ENCODE peak calls at places on chromosomes 7 and 10, in five cellular contexts. One of them, this sample, is unnamed.
A peak's percentile ranks its signal among the peaks of the same experiment; 100 is the strongest.

GRCh38 chr10:70664702-70665195 is 7.6 kb upstream of the ADAMTS14 start:
- DNase-seq in right lobe of liver: no peak
- DNase-seq in GM23248: peak; percentile 97
- DNase-seq in GM12878: no peak
- DNase-seq in right atrium auricular region: no peak
- DNase-seq in this sample: peak; percentile 98

GRCh38 chr10:69845574-69846251 is 44.0 kb downstream of the COL13A1 start:
- DNase-seq in GM23248: peak; percentile 39
- DNase-seq in GM12878: no peak
- DNase-seq in right atrium auricular region: no peak
- DNase-seq in right lobe of liver: peak; percentile 44
- DNase-seq in this sample: peak; percentile 68

GRCh38 chr7:78769551-78770101 is 683.8 kb downstream of the MAGI2 start:
- DNase-seq in right lobe of liver: no peak
- DNase-seq in GM12878: peak; percentile 24
- DNase-seq in right atrium auricular region: no peak
- DNase-seq in GM23248: peak; percentile 56
- DNase-seq in this sample: no peak

GRCh38 chr7:140084972-140085371 is 22.2 kb upstream of the PARP12 start:
- DNase-seq in right lobe of liver: no peak
- DNase-seq in GM23248: no peak
- DNase-seq in GM12878: peak; percentile 72
- DNase-seq in right atrium auricular region: no peak
- DNase-seq in this sample: no peak

GRCh38 chr10:109264004-109264403 is 659.3 kb downstream of the XPNPEP1 start:
- DNase-seq in right lobe of liver: no peak
- DNase-seq in GM23248: no peak
- DNase-seq in right atrium auricular region: no peak
- DNase-seq in GM12878: no peak
- DNase-seq in this sample: no peak

GRCh38 chr7:30682131-30683083 is at the start of gene CRHR2:
- DNase-seq in right lobe of liver: no peak
- DNase-seq in GM23248: peak; percentile 17
- DNase-seq in GM12878: no peak
- DNase-seq in right atrium auricular region: no peak
- DNase-seq in this sample: no peak

GRCh38 chr10:97590082-97590747 is 694 bp downstream of the C10orf62 start:
- DNase-seq in GM12878: no peak
- DNase-seq in right lobe of liver: no peak
- DNase-seq in right atrium auricular region: no peak
- DNase-seq in GM23248: no peak
- DNase-seq in this sample: no peak

GRCh38 chr10:132817701-132818211 is 31.8 kb upstream of the NKX6-2 start:
- DNase-seq in GM23248: no peak
- DNase-seq in right lobe of liver: no peak
- DNase-seq in right atrium auricular region: no peak
- DNase-seq in GM12878: no peak
- DNase-seq in this sample: no peak

DNA sequence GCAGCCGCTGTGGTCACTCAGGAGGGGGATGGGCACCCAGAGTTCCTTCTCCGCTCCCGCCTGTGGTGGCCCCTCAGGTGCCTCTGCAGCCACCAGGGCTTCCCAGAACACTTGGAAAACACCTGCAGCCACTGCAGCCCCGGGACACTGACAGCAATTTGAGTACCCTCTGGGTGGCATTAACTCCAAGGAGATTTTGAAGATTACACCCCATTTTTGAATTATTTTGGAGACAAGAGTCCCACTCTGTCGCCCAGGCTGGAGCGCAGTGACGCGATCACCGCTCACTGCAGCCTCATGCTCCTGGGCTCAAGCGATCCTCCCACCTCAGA is 32.2 kb downstream of the IL15RA start:
- DNase-seq in GM23248: no peak
- DNase-seq in right lobe of liver: no peak
- DNase-seq in right atrium auricular region: no peak
- DNase-seq in GM12878: no peak
- DNase-seq in this sample: no peak
- H3K4me3 ChIP-seq in GM23248: peak overlapping the region; percentile 32
- H3K4me3 ChIP-seq in right lobe of liver: peak overlapping the region; percentile 2
- H3K4me3 ChIP-seq in right atrium auricular region: peak overlapping the region; percentile 40
- H3K4me3 ChIP-seq in GM12878: no peak overlapping the region
- H3K4me3 ChIP-seq in this sample: no peak overlapping the region

GRCh38 chr7:100142461-100142860 is 6.3 kb upstream of the LAMTOR4 start:
- DNase-seq in right atrium auricular region: no peak
- DNase-seq in right lobe of liver: no peak
- DNase-seq in GM23248: no peak
- DNase-seq in GM12878: no peak
- DNase-seq in this sample: no peak

GRCh38 chr7:100147278-100147677 is 1.4 kb upstream of the LAMTOR4 start:
- DNase-seq in GM12878: no peak
- DNase-seq in GM23248: no peak
- DNase-seq in right lobe of liver: no peak
- DNase-seq in right atrium auricular region: no peak
- DNase-seq in this sample: no peak

GRCh38 chr7:100137851-100138760 is 10.6 kb upstream of the LAMTOR4 start:
- DNase-seq in GM23248: no peak
- DNase-seq in right lobe of liver: no peak
- DNase-seq in right atrium auricular region: no peak
- DNase-seq in GM12878: no peak
- DNase-seq in this sample: no peak

DNA sequence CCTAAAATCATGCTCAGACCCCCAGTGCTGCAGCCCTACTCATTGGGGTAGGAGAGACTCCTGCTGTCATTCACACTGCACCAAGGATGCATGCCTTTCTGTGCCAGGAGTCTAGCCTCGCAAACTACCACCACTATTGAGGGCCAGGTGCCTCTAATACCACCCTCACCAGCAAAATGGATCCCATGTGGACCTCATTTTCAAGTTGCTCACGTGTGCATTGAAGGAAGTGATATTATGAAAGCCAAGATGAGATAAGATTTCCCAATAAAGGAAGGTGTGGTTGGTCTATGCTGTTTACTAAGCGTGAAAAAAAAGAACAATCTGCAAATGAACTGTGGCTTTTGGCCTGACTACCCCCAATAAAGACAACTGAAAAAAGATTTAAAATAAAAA is 7.2 kb upstream of the LAMTOR4 start:
- DNase-seq in GM23248: no peak
- DNase-seq in GM12878: no peak
- DNase-seq in right atrium auricular region: no peak
- DNase-seq in right lobe of liver: no peak
- DNase-seq in this sample: no peak
- H3K27me3 ChIP-seq in GM23248: no peaks in the 10 kb centered on the region
- H3K27me3 ChIP-seq in GM12878: no peaks in the 10 kb centered on the region
- H3K27me3 ChIP-seq in right atrium auricular region: no peaks in the 10 kb centered on the region
- H3K27me3 ChIP-seq in right lobe of liver: no peaks in the 10 kb centered on the region
- H3K27me3 ChIP-seq in this sample: no peaks in the 10 kb centered on the region

GRCh38 chr7:5063698-5064097 is 18.0 kb downstream of the RBAK start:
- DNase-seq in GM12878: no peak
- DNase-seq in right lobe of liver: no peak
- DNase-seq in GM23248: peak; percentile 16
- DNase-seq in right atrium auricular region: no peak
- DNase-seq in this sample: no peak
- H3K4me3 ChIP-seq in GM12878: no peak overlapping the region
- H3K4me3 ChIP-seq in right lobe of liver: no peak overlapping the region
- H3K4me3 ChIP-seq in GM23248: no peak overlapping the region
- H3K4me3 ChIP-seq in right atrium auricular region: no peak overlapping the region
- H3K4me3 ChIP-seq in this sample: no peak overlapping the region

DNA sequence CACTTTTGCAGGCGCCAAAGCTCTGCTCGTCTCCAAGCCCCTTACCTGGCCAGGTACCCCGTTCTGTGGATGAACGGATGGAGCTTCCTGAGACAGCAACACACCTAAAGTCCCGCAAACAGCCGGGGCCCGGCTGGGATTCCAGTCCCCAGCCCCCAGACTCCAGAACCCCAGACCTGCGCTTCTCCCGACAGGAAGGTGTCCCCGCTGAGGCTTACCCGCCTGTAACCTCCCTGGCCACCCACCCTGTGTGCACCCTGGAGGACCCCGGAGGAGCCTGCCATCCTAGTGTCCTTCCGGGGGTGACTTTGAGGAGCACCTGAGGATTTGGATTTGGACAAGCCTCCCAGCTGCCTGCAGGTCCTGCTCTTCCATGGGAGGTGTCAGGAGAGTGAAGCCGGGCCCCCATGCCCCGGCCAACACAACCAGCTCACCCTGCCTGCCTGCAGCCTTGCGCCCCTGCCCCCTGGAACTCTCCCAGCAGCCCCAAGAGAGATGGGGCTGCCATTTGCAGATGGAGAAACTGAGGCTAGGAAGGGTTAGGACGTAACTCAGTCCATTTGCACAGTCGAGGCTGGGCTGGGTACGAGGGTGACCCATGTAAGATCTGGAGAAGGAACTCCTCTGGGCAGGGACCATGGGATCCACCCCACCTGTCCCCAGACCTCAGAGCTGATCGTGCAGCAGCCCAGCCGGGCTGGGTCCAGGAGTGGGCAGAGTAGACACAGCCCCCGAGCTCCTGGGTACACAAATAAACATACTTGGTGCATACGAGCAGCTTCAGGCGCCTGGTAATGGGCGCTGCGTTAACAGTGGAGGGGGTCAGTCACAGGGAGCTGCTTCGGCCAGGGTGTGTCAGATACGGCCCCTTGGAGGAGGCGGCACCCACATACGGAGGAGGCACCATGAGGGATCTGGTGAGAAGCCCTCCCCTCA is 31.9 kb downstream of the UNCX start:
- DNase-seq in right atrium auricular region: no peak
- DNase-seq in GM23248: no peak
- DNase-seq in right lobe of liver: peak; percentile 13
- DNase-seq in GM12878: no peak
- DNase-seq in this sample: no peak
- H3K27me3 ChIP-seq in right atrium auricular region: peaks cover 10% of the 10 kb centered on the region
- H3K27me3 ChIP-seq in GM23248: peaks cover 49% of the 10 kb centered on the region
- H3K27me3 ChIP-seq in right lobe of liver: no peaks in the 10 kb centered on the region
- H3K27me3 ChIP-seq in GM12878: no peaks in the 10 kb centered on the region
- H3K27me3 ChIP-seq in this sample: peaks cover 35% of the 10 kb centered on the region

DNA sequence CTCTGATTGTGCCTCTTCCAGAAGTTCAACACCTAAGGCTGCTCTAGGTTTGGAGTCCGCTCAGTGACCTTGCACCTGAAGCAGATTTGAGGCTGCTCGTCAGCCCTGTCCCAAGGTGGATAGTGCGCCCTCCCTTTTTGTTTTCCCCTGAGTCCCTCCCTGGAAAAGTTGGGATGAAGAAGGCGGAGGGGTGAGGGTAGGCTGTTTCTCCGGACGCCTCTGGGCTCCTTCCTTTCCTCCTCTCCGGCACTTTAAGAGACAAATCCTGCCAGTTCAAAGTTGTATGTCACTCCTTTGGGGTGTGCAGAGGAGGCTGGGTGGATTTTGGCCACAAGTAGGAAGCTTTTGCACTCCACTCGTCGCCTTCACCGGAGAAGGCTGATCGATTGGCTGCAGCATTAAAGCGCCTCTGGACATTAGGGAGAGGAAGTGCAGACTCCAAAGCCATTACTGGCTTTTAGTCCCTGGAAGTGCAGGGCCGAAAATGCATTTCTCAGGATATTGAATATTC is 81.9 kb upstream of the PRKG1 start:
- DNase-seq in right lobe of liver: no peak
- DNase-seq in GM12878: no peak
- DNase-seq in GM23248: peak; percentile 30
- DNase-seq in right atrium auricular region: no peak
- DNase-seq in this sample: no peak
- H3K4me3 ChIP-seq in right lobe of liver: peak overlapping the region; percentile 50
- H3K4me3 ChIP-seq in GM12878: no peak overlapping the region
- H3K4me3 ChIP-seq in GM23248: peak overlapping the region; percentile 95
- H3K4me3 ChIP-seq in right atrium auricular region: peak overlapping the region; percentile 73
- H3K4me3 ChIP-seq in this sample: peak overlapping the region; percentile 50

DNA sequence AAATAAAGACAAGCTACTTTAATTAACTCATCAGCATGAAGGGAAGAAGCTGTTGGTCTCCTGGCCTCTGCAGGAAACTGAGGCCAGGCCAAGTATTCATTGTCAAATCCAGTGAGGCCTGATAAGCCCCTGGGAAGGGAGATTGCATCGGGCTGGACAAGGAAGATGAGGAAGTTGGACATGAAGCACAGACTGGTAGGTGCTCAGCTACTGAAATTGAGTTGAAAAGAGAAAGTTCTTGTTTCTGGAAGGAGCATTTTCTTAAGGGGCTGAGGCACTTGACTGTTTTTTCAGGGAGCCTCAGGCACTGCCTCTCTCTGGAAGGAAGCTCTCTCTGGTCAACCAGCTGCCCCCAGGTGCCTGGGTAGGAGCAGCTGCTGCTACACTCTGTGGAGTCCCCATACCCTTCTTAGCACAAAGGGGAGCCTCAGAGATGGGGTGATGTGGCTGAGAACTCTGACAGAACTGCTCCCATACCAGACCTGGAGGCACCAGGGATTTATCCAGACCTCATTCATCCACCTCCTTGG is 90.3 kb upstream of the IKZF1 start:
- DNase-seq in right lobe of liver: no peak
- DNase-seq in GM23248: no peak
- DNase-seq in GM12878: no peak
- DNase-seq in right atrium auricular region: no peak
- DNase-seq in this sample: no peak
- H3K27me3 ChIP-seq in right lobe of liver: no peaks in the 10 kb centered on the region
- H3K27me3 ChIP-seq in GM23248: no peaks in the 10 kb centered on the region
- H3K27me3 ChIP-seq in GM12878: no peaks in the 10 kb centered on the region
- H3K27me3 ChIP-seq in right atrium auricular region: no peaks in the 10 kb centered on the region
- H3K27me3 ChIP-seq in this sample: no peaks in the 10 kb centered on the region